ENCODE peak calls at places on chromosomes 12 and 14, in seven cellular contexts. Q is trophoblast cell, I is H9, F is mesenchymal stem cell, S is IMR-90, M is H1, J is neuronal stem cell. K is an unnamed sample.

GRCh38 chr14:92464156-92464555 is 49.4 kb upstream of the RIN3 start:
- DNase-seq in I (no peak), Q (no peak), M (no peak), J (no peak), S (no peak), F (no peak), K (no peak)

GRCh38 chr12:19483727-19484126 is 44.4 kb downstream of the AEBP2 start:
- DNase-seq in J (no peak), I (no peak), M (no peak), S (no peak), F (no peak), Q (no peak), K (no peak)

GRCh38 chr14:100656996-100657395 is 69.7 kb upstream of the DLK1 start:
- DNase-seq in M (no peak), I (no peak), S (no peak), J (no peak), Q (no peak), F (no peak), K (no peak)

GRCh38 chr12:48105321-48105866 is 485 bp downstream of the SENP1 start:
- DNase-seq in J (no peak), M (no peak), Q (peak), I (no peak), S (peak), F (no peak), K (no peak)

GRCh38 chr12:67088401-67089118 is 180.6 kb upstream of the CAND1 start:
- DNase-seq in I (no peak), Q (no peak), S (no peak), M (no peak), F (no peak), J (no peak), K (no peak)

GRCh38 chr14:92481811-92482559 is 31.6 kb upstream of the RIN3 start:
- DNase-seq in J (no peak), I (peak), Q (no peak), F (no peak), M (peak), S (no peak), K (no peak)

GRCh38 chr12:14885718-14886201 is at the start of gene MGP:
- DNase-seq in F (no peak), M (no peak), S (peak), I (no peak), J (no peak), Q (no peak), K (no peak)

GRCh38 chr14:22412936-22413411 is 176.1 kb downstream of the DAD1 start:
- DNase-seq in I (no peak), M (no peak), J (peak), F (no peak), Q (no peak), S (no peak), K (peak)

GRCh38 chr14:98956181-98956580 is 315.8 kb downstream of the BCL11B start:
- DNase-seq in M (peak), F (no peak), I (peak), Q (no peak), J (no peak), S (no peak), K (no peak)

GRCh38 chr14:96249016-96249415 is 7.0 kb upstream of the BDKRB1 start:
- DNase-seq in F (peak), Q (no peak), S (peak), J (no peak), I (no peak), M (no peak), K (no peak)

GRCh38 chr12:47752552-47752951 is 6.1 kb downstream of the RAPGEF3 start:
- DNase-seq in I (no peak), Q (peak), J (no peak), M (no peak), F (no peak), S (peak), K (no peak)

GRCh38 chr12:5497329-5498058 is 65.6 kb downstream of the NTF3 start:
- DNase-seq in J (no peak), I (no peak), S (peak), M (no peak), F (peak), Q (no peak), K (no peak)

GRCh38 chr12:21561158-21561557 is 35.1 kb downstream of the SPX start:
- DNase-seq in I (no peak), Q (no peak), F (no peak), M (no peak), J (no peak), S (no peak), K (no peak)

GRCh38 chr14:71923471-71923870 is 8.8 kb upstream of the RGS6 start:
- DNase-seq in M (no peak), S (no peak), J (no peak), I (no peak), F (no peak), Q (no peak), K (peak)

GRCh38 chr14:55454264-55455151 is 14.1 kb upstream of the TBPL2 start:
- DNase-seq in S (peak), J (no peak), F (peak), I (no peak), M (peak), Q (peak), K (peak)

GRCh38 chr14:37830271-37830670 is 234.8 kb downstream of the TTC6 start:
- DNase-seq in S (no peak), M (no peak), F (no peak), Q (no peak), J (no peak), I (no peak), K (no peak)
- H2BK120ac ChIP-seq in S (no peak), M (no peak), F (no peak), Q (no peak), J (no peak), I (no peak), K (no peak)

GRCh38 chr12:62021808-62022207 is 238.4 kb upstream of the USP15 start:
- DNase-seq in F (no peak), J (no peak), Q (no peak), S (no peak), M (no peak), I (peak), K (peak)
- H3K18ac ChIP-seq in F (no peak), J (peak), Q (no peak), S (no peak), M (no peak), I (no peak), K (no peak)

GRCh38 chr12:125999643-126000042 is 934.4 kb downstream of the AACS start:
- DNase-seq in J (no peak), Q (no peak), M (no peak), I (no peak), F (no peak), S (no peak), K (no peak)
- H2BK5ac ChIP-seq in J (no peak), Q (no peak), M (no peak), I (no peak), F (no peak), S (no peak), K (no peak)

GRCh38 chr12:89875809-89876208 is 167.2 kb upstream of the ATP2B1 start:
- DNase-seq in Q (no peak), M (no peak), S (no peak), F (no peak), I (no peak), J (no peak), K (no peak)

GRCh38 chr12:89873745-89874144 is 165.1 kb upstream of the ATP2B1 start:
- DNase-seq in F (peak), I (no peak), M (no peak), Q (no peak), S (peak), J (no peak), K (no peak)

GRCh38 chr12:89875225-89875624 is 166.6 kb upstream of the ATP2B1 start:
- DNase-seq in J (no peak), M (no peak), S (peak), F (peak), Q (no peak), I (no peak), K (no peak)

GRCh38 chr12:89872922-89873630 is 164.4 kb upstream of the ATP2B1 start:
- DNase-seq in Q (no peak), I (no peak), J (no peak), M (no peak), S (no peak), F (no peak), K (no peak)

DNA sequence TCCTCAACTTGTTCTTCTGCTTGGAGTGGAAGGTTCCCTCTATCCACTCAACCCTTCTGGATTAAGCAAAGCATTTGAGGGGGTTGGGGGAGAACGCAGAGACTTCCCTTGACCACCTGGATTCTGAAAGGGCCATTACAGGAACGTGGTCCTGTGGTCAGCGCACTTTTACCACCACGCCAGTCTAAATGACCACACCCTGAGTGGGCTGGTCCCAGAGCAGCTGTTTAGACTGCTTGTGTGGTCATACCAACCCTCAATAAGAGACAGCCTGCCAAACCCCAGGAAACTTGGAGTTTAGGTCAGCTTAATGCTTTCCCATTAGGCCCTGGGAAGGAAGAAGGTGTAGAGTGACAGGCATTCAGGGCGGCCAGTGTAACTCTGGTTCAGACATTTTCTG is 165.5 kb upstream of the ATP2B1 start:
- DNase-seq in M (no peak), I (no peak), S (peak), J (no peak), F (peak), Q (no peak), K (no peak)
- H2BK120ac ChIP-seq in M (no peak), I (no peak), S (peak), J (peak), F (peak), Q (peak), K (no peak)